ENCODE peak calls at places on chromosomes 6 and 20, in ten cellular contexts. G is AG09309, Y is thyroid gland, C is fibroblast of lung, Q is tibial nerve, D is adrenal gland, V is PC-9, S is ovary, R is fibroblast of pulmonary artery, F is hepatocyte. L is an unnamed sample.

GRCh38 chr6:5190467-5190866 is 70.3 kb downstream of the LYRM4 start:
- DNase-seq in G (peak), Y (no peak), C (peak), Q (peak), D (peak), V (peak), S (no peak), R (peak), F (peak), L (no peak)

GRCh38 chr20:25258463-25258805 is 10.5 kb downstream of the PYGB start:
- DNase-seq in G (no peak), Y (no peak), C (no peak), Q (no peak), D (no peak), V (no peak), S (no peak), R (no peak), F (no peak), L (peak)

GRCh38 chr6:169086020-169086419 is 167.6 kb downstream of the THBS2 start:
- DNase-seq in G (no peak), Y (no peak), C (no peak), Q (no peak), D (no peak), V (peak), S (no peak), R (no peak), F (no peak), L (no peak)

GRCh38 chr6:24719125-24719931 is at the start of gene C6orf62:
- DNase-seq in G (no peak), Y (peak), C (no peak), Q (no peak), D (peak), V (peak), S (peak), R (no peak), F (peak), L (no peak)

GRCh38 chr20:62959101-62959971 is 6.8 kb downstream of the SLC17A9 start:
- DNase-seq in G (no peak), Y (no peak), C (no peak), Q (no peak), D (no peak), V (no peak), S (no peak), R (no peak), F (no peak), L (no peak)

GRCh38 chr20:46501961-46502360 is 11.4 kb downstream of the ZNF334 start:
- DNase-seq in G (no peak), Y (no peak), C (no peak), Q (no peak), D (no peak), V (peak), S (no peak), R (no peak), F (no peak), L (no peak)

GRCh38 chr6:42820509-42821340 is 38.9 kb downstream of the BICRAL start:
- DNase-seq in G (no peak), Y (peak), C (peak), Q (peak), D (no peak), V (no peak), S (no peak), R (no peak), F (no peak), L (peak)

GRCh38 chr20:48676795-48677447 is 150.9 kb downstream of the PREX1 start:
- DNase-seq in G (no peak), Y (no peak), C (no peak), Q (no peak), D (no peak), V (no peak), S (no peak), R (no peak), F (no peak), L (no peak)

GRCh38 chr6:127481628-127482027 is 22.4 kb upstream of the KIAA0408 start:
- DNase-seq in G (no peak), Y (no peak), C (peak), Q (no peak), D (peak), V (peak), S (no peak), R (peak), F (no peak), L (no peak)

GRCh38 chr6:31821301-31822037 is 6.1 kb upstream of the HSPA1B start:
- DNase-seq in G (no peak), Y (peak), C (peak), Q (no peak), D (peak), V (peak), S (peak), R (peak), F (peak), L (peak)

GRCh38 chr6:142292191-142292924 is 9.4 kb upstream of the ADGRG6 start:
- DNase-seq in G (no peak), Y (no peak), C (no peak), Q (no peak), D (no peak), V (no peak), S (no peak), R (no peak), F (peak), L (no peak)
- H3K4me3 ChIP-seq in G (no peak), Y (no peak), C (no peak), Q (no peak), D (no peak), V (no peak), S (no peak), R (no peak), F (no peak), L (no peak)

GRCh38 chr6:111212625-111213024 is 125.3 kb downstream of the SLC16A10 start:
- DNase-seq in G (no peak), Y (peak), C (no peak), Q (no peak), D (no peak), V (no peak), S (no peak), R (no peak), F (no peak), L (no peak)

GRCh38 chr6:111210074-111210729 is 122.9 kb downstream of the SLC16A10 start:
- DNase-seq in G (peak), Y (no peak), C (peak), Q (peak), D (peak), V (no peak), S (no peak), R (peak), F (peak), L (no peak)

GRCh38 chr6:111208928-111209327 is 121.6 kb downstream of the SLC16A10 start:
- DNase-seq in G (no peak), Y (no peak), C (no peak), Q (no peak), D (no peak), V (no peak), S (no peak), R (no peak), F (no peak), L (no peak)

GRCh38 chr6:111215134-111215533 is 127.8 kb downstream of the SLC16A10 start:
- DNase-seq in G (no peak), Y (no peak), C (no peak), Q (no peak), D (no peak), V (no peak), S (no peak), R (peak), F (no peak), L (no peak)

GRCh38 chr6:111211411-111212030 is 124.2 kb downstream of the SLC16A10 start:
- DNase-seq in G (no peak), Y (no peak), C (no peak), Q (no peak), D (no peak), V (no peak), S (no peak), R (no peak), F (no peak), L (no peak)
- H3K4me3 ChIP-seq in G (no peak), Y (no peak), C (no peak), Q (no peak), D (no peak), V (no peak), S (no peak), R (no peak), F (no peak), L (no peak)

GRCh38 chr20:23161244-23161875 is 75.2 kb upstream of the CD93 start:
- DNase-seq in G (no peak), Y (no peak), C (no peak), Q (no peak), D (no peak), V (no peak), S (no peak), R (no peak), F (no peak), L (peak)
- H3K4me3 ChIP-seq in G (no peak), Y (no peak), C (no peak), Q (no peak), D (no peak), V (no peak), S (no peak), R (no peak), F (no peak), L (no peak)

GRCh38 chr6:551405-551804 is 105.5 kb downstream of the HUS1B start:
- DNase-seq in G (no peak), Y (no peak), C (peak), Q (no peak), D (no peak), V (no peak), S (no peak), R (peak), F (peak), L (no peak)
- H3K4me3 ChIP-seq in G (no peak), Y (no peak), C (no peak), Q (no peak), D (no peak), V (no peak), S (no peak), R (no peak), F (no peak), L (no peak)

GRCh38 chr6:170437719-170438401 is 115.2 kb downstream of the PSMB1 start:
- DNase-seq in G (no peak), Y (no peak), C (no peak), Q (no peak), D (no peak), V (no peak), S (no peak), R (no peak), F (no peak), L (no peak)
- H3K4me3 ChIP-seq in G (no peak), Y (peak), C (no peak), Q (peak), D (no peak), V (no peak), S (peak), R (peak), F (no peak), L (peak)

DNA sequence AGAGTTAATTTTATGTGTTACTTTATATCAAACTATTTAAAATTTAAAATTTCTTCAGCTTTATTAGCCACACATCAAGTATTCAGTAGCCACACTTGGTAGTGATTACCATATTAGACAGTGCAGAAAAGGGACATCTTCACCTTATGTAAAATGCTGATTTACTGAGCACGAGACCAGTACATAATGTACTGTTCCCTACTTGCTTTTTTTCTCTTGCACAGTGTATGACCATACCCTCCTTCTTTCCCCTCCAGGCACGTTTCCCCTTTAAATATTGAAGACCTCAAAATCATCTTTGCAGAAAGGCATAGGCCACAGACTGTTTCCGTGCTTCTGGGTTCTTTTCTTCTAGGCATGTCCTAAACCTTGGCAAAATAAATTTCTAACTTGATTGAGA is 18.0 kb downstream of the DSTN start:
- DNase-seq in G (no peak), Y (no peak), C (no peak), Q (no peak), D (no peak), V (no peak), S (no peak), R (no peak), F (no peak), L (no peak)
- H3K4me3 ChIP-seq in G (no peak), Y (no peak), C (no peak), Q (no peak), D (no peak), V (no peak), S (no peak), R (no peak), F (no peak), L (no peak)

DNA sequence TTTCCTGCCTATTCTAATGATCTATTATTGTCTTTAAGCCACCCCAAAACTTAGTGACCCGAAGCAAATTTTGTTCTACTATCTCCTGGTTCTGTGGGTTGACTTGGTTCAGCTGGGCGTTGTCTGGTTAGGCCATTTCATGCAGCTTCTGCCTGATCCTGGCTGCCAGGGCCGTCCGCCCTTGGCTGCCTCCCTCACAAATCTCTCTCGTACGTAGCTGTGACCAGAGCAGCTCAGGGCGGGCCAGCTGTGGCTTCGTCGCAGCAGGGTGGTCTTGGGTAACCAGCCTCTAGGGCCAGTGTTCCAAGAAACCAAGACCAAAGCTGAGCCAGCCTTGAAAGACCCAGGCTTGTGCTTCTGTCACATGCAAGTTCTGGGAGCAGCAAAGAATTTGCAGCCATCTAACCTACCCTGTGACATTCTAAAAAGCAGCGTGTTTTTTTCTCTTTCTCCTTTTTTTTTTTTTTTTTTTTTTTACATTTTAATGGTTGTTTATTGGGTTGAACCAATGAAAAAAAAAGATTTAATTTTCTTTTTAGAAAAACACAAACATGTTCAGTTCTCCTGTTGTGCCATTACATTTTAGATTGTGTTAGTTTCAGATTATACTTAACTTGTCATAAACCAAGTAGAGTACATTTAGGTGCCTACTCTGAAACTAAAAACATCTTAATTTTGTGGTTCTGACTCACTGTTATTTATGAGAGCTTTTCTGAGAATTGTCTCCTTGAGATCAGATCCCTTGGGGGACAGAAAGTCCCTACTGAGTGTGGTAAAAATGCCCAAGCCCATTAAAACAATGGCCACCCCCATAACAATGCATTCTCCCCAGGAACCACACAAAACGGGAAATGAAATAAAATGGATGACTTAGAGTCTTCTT is 83.9 kb downstream of the ZDHHC14 start:
- DNase-seq in G (no peak), Y (no peak), C (no peak), Q (no peak), D (no peak), V (no peak), S (no peak), R (no peak), F (no peak), L (no peak)
- H3K4me3 ChIP-seq in G (no peak), Y (no peak), C (no peak), Q (no peak), D (no peak), V (no peak), S (no peak), R (no peak), F (no peak), L (no peak)